ENCODE peak calls at places on chromosome 10, in six cellular contexts. Q is fibroblast of mammary gland; Y is AG08395; X is brain microvascular endothelial cell; P is BE2C; W is activated CD4-positive, alpha-beta T cell treated with anti-CD3 and anti-CD28 coated beads for 48 hours. I is an unnamed sample.

GRCh38 chr10:31090894-31091607 is 59.4 kb upstream of the ZNF438 start:
- DNase-seq in Q (no peak), Y (no peak), X (peak), P (no peak), W (no peak), I (no peak)

GRCh38 chr10:78450807-78451485 is 417.3 kb downstream of the RPS24 start:
- DNase-seq in Q (no peak), Y (no peak), X (no peak), P (no peak), W (no peak), I (no peak)

GRCh38 chr10:97407952-97408248 is 6.8 kb upstream of the RRP12 start:
- DNase-seq in Q (no peak), Y (no peak), X (no peak), P (no peak), W (no peak), I (no peak)

GRCh38 chr10:80199828-80200227 is 5.5 kb downstream of the ANXA11 start:
- DNase-seq in Q (peak), Y (peak), X (peak), P (no peak), W (no peak), I (peak)

GRCh38 chr10:4307784-4308364 is 518.1 kb upstream of the AKR1E2 start:
- DNase-seq in Q (no peak), Y (no peak), X (no peak), P (no peak), W (no peak), I (no peak)

GRCh38 chr10:23540401-23540800 is 101.5 kb downstream of the OTUD1 start:
- DNase-seq in Q (no peak), Y (no peak), X (no peak), P (no peak), W (no peak), I (no peak)

GRCh38 chr10:90031776-90032175 is 330.4 kb downstream of the KIF20B start:
- DNase-seq in Q (peak), Y (no peak), X (no peak), P (no peak), W (no peak), I (no peak)

GRCh38 chr10:59585046-59585700 is 124.5 kb downstream of the SLC16A9 start:
- DNase-seq in Q (peak), Y (no peak), X (no peak), P (peak), W (no peak), I (no peak)

GRCh38 chr10:125037145-125037544 is 95.2 kb downstream of the ZRANB1 start:
- DNase-seq in Q (peak), Y (peak), X (peak), P (no peak), W (no peak), I (peak)

GRCh38 chr10:17544465-17544864 is 72.7 kb downstream of the HACD1 start:
- DNase-seq in Q (peak), Y (peak), X (no peak), P (no peak), W (no peak), I (peak)

GRCh38 chr10:128062837-128063563 is 63.2 kb downstream of the MKI67 start:
- DNase-seq in Q (no peak), Y (no peak), X (no peak), P (no peak), W (peak), I (no peak)

GRCh38 chr10:75972494-75973276 is 541.3 kb downstream of the LRMDA start:
- DNase-seq in Q (peak), Y (no peak), X (peak), P (peak), W (no peak), I (peak)

GRCh38 chr10:69653561-69653960 is 23.5 kb downstream of the FAM241B start:
- DNase-seq in Q (no peak), Y (no peak), X (no peak), P (no peak), W (no peak), I (no peak)

GRCh38 chr10:79381804-79382221 is 34.5 kb downstream of the PPIF start:
- DNase-seq in Q (peak), Y (peak), X (peak), P (no peak), W (no peak), I (peak)

GRCh38 chr10:4278161-4278560 is 493.2 kb upstream of the KLF6 start:
- DNase-seq in Q (no peak), Y (no peak), X (no peak), P (no peak), W (no peak), I (no peak)